ENCODE peak calls at places on chromosomes 6 and 20, in four cellular contexts. R is PC-3, Q is OCI-LY7, N is astrocyte. O is an unnamed sample. For H3K36me3, the result is how much of the 10 kb centered on the place peaks cover.

GRCh38 chr6:3561745-3562144 is 104.9 kb upstream of the SLC22A23 start:
- DNase-seq in R (no peak), Q (peak), N (no peak), O (no peak)

GRCh38 chr20:13822459-13822858 is 37.6 kb downstream of the NDUFAF5 start:
- DNase-seq in R (no peak), Q (no peak), N (no peak), O (peak)

GRCh38 chr6:169933251-169933821 is 181.9 kb downstream of the ERMARD start:
- DNase-seq in R (no peak), Q (no peak), N (no peak), O (no peak)

GRCh38 chr6:159758031-159759001 is 3.5 kb upstream of the ACAT2 start:
- DNase-seq in R (peak), Q (no peak), N (peak), O (peak)

GRCh38 chr6:32668226-32668747 is 1.8 kb upstream of the HLA-DQB1 start:
- DNase-seq in R (peak), Q (peak), N (no peak), O (peak)

GRCh38 chr6:125658759-125659431 is 90.5 kb upstream of the HEY2 start:
- DNase-seq in R (no peak), Q (no peak), N (no peak), O (peak)

GRCh38 chr6:98769546-98769945 is 64.8 kb upstream of the POU3F2 start:
- DNase-seq in R (peak), Q (peak), N (peak), O (peak)

GRCh38 chr20:62707981-62708521 is 585 bp upstream of the NTSR1 start:
- DNase-seq in R (peak), Q (peak), N (no peak), O (no peak)

GRCh38 chr6:147262943-147263342 is 58.7 kb downstream of the STXBP5 start:
- DNase-seq in R (no peak), Q (no peak), N (no peak), O (no peak)

GRCh38 chr6:105794263-105794662 is 291.9 kb upstream of the PRDM1 start:
- DNase-seq in R (peak), Q (peak), N (no peak), O (no peak)

GRCh38 chr20:10110151-10110550 is 75.4 kb downstream of the ANKEF1 start:
- DNase-seq in R (peak), Q (no peak), N (peak), O (peak)

GRCh38 chr6:99746261-99746895 is 139.7 kb downstream of the PRDM13 start:
- DNase-seq in R (peak), Q (peak), N (peak), O (peak)

GRCh38 chr6:26250806-26251075 is 114.3 kb upstream of the BTN3A2 start:
- DNase-seq in R (no peak), Q (no peak), N (no peak), O (no peak)

GRCh38 chr20:41664584-41664983 is 46.4 kb upstream of the CHD6 start:
- DNase-seq in R (peak), Q (peak), N (no peak), O (peak)

GRCh38 chr6:137764464-137764863 is 102.6 kb upstream of the TNFAIP3 start:
- DNase-seq in R (peak), Q (no peak), N (peak), O (peak)

DNA sequence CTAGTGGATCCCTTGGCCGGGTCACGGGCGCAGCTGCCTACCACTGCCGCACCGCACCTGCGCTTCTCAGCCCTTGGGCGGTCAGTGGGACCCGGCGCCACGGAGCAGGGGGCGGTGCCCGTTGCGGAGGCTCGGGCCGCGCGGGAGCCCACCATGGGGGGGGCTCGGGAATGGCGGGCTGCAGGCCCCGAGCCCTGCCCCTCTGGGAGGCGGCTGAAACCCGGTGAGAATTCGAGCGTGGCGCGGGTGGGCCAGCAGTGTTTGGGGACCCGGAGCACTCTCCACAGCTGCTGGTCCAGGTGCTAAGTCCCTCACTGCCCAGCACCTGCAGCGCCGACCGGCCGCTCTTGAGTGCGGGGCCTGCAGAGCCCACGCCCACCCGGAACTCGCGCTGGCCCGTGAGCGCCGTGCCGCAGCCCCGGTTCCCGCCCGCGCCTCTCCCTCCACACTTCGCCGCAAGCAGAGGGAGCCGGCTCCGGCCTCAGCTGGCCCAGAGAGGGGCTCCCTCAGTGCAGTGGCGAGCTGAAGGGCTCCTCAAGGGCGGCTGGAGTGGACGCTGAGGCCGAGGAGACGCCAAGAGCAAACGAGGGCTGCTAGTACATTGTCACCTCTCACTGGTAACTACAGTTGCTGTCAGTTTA is 120.5 kb upstream of the TMEM170B start:
- DNase-seq in R (no peak), Q (no peak), N (no peak), O (no peak)
- TF ChIP-seq CTCF in R (no peak), Q (no peak), N (no peak), O (no peak)

DNA sequence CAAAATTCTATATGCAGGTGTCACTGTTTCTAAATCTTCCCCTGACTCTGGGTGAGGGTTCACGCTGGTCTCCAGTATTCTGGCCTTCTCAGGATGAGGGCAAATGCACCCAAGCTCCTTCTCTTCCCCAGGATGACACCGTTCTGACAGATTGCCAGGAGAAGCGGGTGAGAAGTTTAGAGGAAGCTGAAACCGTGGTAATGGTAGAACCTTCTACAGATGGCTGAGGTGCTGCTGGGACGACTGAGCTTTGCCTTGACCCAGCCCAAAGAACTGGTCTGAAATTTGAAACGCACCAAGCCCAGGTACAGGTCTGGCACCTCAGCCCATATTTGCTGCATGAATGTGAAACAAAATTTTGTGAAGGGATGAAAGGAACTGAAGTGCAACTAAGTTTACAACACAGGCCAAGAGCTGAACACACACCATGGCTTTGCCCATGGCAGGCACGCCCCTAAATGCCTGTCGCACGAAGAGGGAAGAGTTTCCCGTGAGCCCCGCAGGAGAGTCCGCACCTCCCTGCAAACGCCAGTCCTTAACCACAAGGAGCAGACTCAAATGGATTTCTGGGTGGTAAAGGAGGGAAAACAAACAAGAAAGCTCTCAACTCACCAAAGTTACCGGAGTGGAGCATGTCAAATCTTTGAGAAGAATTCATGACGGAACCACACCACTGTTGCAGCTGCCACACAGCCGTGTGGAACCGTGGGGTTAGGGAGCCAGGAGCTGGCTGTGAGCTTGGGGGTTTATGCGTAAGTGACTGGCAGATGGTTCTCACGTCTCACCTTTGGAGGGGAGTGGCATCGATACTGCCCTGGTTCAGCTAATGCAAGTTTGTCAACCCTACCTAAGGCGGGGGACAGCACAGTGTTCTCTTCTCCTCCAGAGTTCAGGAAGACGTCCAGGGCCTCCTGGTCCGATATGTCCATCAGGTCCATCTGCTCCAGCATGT is 138.9 kb downstream of the DTNBP1 start:
- DNase-seq in R (no peak), Q (no peak), N (no peak), O (no peak)
- H3K36me3 ChIP-seq in R (under half), Q (under half), N (under half), O (under half)

GRCh38 chr20:46237221-46237620 is 71.1 kb downstream of the CDH22 start:
- DNase-seq in R (no peak), Q (no peak), N (no peak), O (no peak)

GRCh38 chr20:46237736-46238135 is 70.6 kb downstream of the CDH22 start:
- DNase-seq in R (no peak), Q (no peak), N (no peak), O (no peak)

GRCh38 chr20:46232575-46232974 is 75.7 kb downstream of the CDH22 start:
- DNase-seq in R (no peak), Q (no peak), N (no peak), O (no peak)

GRCh38 chr20:46230811-46231282 is 77.5 kb downstream of the CDH22 start:
- DNase-seq in R (peak), Q (peak), N (peak), O (peak)

GRCh38 chr20:46235086-46235485 is 73.2 kb downstream of the CDH22 start:
- DNase-seq in R (no peak), Q (no peak), N (no peak), O (no peak)
- H3K4me3 ChIP-seq in R (no peak), Q (no peak), N (no peak), O (no peak)

GRCh38 chr6:151211075-151211474 is 28.7 kb upstream of the AKAP12 start:
- DNase-seq in R (no peak), Q (no peak), N (no peak), O (no peak)

GRCh38 chr6:151216812-151217211 is 23.0 kb upstream of the AKAP12 start:
- DNase-seq in R (no peak), Q (no peak), N (no peak), O (no peak)

GRCh38 chr6:151213352-151213751 is 26.4 kb upstream of the AKAP12 start:
- DNase-seq in R (no peak), Q (no peak), N (no peak), O (no peak)

DNA sequence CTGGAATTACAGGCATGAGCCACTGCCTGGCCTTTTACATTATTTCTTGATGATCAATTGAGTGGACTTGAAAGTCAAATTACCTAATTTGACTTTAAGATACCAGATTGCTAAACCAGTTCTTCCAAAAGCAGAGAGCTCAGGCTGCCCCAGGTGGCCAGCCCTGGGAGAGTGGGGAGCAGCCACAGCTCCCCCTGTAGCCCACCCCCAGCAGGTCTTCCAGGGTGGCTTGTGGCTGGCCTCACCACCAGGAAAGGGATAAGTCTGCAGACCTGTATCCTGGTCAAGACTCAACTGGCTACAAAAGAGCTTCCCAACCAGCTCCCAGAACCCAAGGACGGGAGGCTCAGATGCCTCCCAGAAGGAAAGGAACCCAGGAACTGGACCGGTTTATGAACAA is 23.8 kb upstream of the AKAP12 start:
- DNase-seq in R (no peak), Q (no peak), N (no peak), O (no peak)
- TF ChIP-seq CTCF in R (no peak), Q (no peak), N (no peak), O (no peak)

GRCh38 chr20:25220810-25221591 is 25.5 kb downstream of the ENTPD6 start:
- DNase-seq in R (no peak), Q (no peak), N (no peak), O (no peak)

GRCh38 chr20:25223765-25224720 is 23.8 kb upstream of the PYGB start:
- DNase-seq in R (no peak), Q (no peak), N (no peak), O (no peak)

GRCh38 chr20:25223179-25223661 is 24.7 kb upstream of the PYGB start:
- DNase-seq in R (peak), Q (peak), N (peak), O (peak)

GRCh38 chr20:25221592-25222460 is 26.1 kb upstream of the PYGB start:
- DNase-seq in R (no peak), Q (no peak), N (no peak), O (no peak)

DNA sequence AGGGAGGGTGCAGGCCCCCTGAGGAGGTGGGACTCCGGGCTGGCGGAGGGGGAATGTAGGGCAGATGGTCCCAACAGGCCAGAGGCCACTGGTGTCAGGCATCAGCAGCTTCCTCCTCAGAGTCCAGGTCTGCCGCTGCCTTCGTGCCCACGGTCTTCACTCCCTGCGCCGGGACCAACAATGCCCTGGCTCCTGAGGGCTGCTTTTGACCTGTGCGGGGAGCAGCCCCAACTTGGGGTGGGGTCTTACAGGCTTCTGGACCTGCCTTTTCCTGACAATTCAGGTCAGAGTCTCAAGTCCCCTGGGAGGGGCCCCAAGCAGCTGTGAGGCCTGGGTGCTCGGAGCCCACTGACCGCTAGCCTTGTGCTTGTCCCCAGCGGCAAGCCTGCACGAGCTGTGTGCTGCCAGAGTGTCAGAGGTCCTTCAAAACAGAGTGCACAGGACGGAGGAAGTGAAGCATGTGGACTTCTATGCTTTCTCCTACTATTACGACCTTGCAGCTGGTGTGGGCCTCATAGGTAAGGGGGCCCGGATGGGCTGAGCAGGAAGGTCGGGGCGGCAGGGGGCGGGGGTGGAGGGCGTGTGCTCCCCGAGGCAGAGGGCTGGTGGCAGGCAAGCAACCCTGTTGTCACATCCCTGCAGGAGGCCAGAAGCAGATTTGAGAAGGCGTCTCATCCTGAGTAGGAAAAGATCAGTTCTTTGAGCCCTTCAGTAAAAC is 25.3 kb upstream of the PYGB start:
- DNase-seq in R (no peak), Q (no peak), N (no peak), O (no peak)
- H3K36me3 ChIP-seq in R (under half), Q (under half), N (under half), O (under half)

O was measured in bronchial epithelial cell.